ENCODE peak calls at places on chromosomes 5 and 9, in four cellular contexts. P is HepG2, M is kidney epithelial cell, H is HCT116. Q is an unnamed sample.
A peak's percentile ranks its signal among the peaks of the same experiment; 100 is the strongest.

GRCh38 chr9:105673850-105674387 is 11.7 kb downstream of the TAL2 start:
- DNase-seq in M (no peak), H (no peak), P (no peak), Q (no peak)

GRCh38 chr5:128290152-128290858 is 206.7 kb downstream of the SLC12A2 start:
- DNase-seq in M (peak; percentile 61), H (no peak), P (no peak), Q (peak; percentile 76)

GRCh38 chr9:129175515-129175824 is 2.6 kb downstream of the IER5L start:
- DNase-seq in P (no peak), M (no peak), H (peak; percentile 12), Q (no peak)

GRCh38 chr5:131530706-131531331 is 104.2 kb downstream of the RAPGEF6 start:
- DNase-seq in H (no peak), M (no peak), P (no peak), Q (no peak)

GRCh38 chr9:114371986-114372917 is 15.5 kb downstream of the AKNA start:
- DNase-seq in M (peak; percentile 74), H (no peak), P (no peak), Q (peak; percentile 52)

GRCh38 chr5:145829708-145830361 is 5.3 kb downstream of the PRELID2 start:
- DNase-seq in P (peak; percentile 31), H (no peak), M (no peak), Q (no peak)

GRCh38 chr9:109652112-109652511 is 127.9 kb upstream of the PALM2AKAP2 start:
- DNase-seq in M (no peak), P (no peak), H (no peak), Q (no peak)

GRCh38 chr5:13591621-13592020 is 352.9 kb downstream of the DNAH5 start:
- DNase-seq in P (no peak), H (no peak), M (peak; percentile 48), Q (peak; percentile 52)

GRCh38 chr9:18072967-18073366 is 401.0 kb upstream of the ADAMTSL1 start:
- DNase-seq in M (no peak), P (no peak), H (no peak), Q (no peak)

GRCh38 chr9:135001526-135001925 is 83.8 kb upstream of the FCN1 start:
- DNase-seq in M (no peak), P (no peak), H (no peak), Q (no peak)
- TF ChIP-seq CTCF in M (no peak), P (no peak), H (no peak), Q (no peak)

GRCh38 chr5:159100022-159100927 is 559 bp upstream of the EBF1 start:
- DNase-seq in M (peak; percentile 55), H (peak; percentile 7), P (no peak), Q (no peak)
- H3K4me3 ChIP-seq in M (peak overlapping the region; percentile 49), H (no peak overlapping the region), P (no peak overlapping the region), Q (peak overlapping the region; percentile 40)

DNA sequence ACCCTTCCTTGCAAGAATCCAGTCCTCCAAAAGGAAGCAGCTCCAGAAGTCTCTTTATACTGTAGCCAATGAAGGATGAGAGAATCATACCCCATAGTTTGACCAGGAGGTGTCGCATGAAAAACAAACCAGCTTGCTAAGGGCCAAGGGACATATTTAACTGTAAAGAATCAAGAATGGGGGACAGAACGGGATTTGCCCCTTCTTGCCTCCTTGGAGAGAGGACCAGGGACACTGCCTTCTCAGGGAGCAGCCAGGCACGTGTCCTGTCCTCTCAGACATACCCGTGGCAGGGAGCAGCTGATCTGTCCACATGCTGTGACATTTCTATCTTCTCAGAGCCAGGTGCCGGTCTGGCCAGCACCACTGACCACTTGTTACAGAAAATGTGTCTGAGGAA is 11.7 kb downstream of the PRUNE2 start:
- DNase-seq in P (no peak), H (no peak), M (no peak), Q (no peak)
- TF ChIP-seq CTCF in P (no peak), H (peak; percentile 28), M (no peak), Q (peak; percentile 28)

GRCh38 chr5:7396169-7397004 is 449 bp downstream of the ADCY2 start:
- DNase-seq in P (no peak), M (no peak), H (no peak), Q (no peak)

GRCh38 chr5:7394889-7395431 is 978 bp upstream of the ADCY2 start:
- DNase-seq in H (no peak), P (no peak), M (no peak), Q (no peak)

GRCh38 chr5:7397005-7397546 is 1.1 kb downstream of the ADCY2 start:
- DNase-seq in M (no peak), H (no peak), P (no peak), Q (no peak)

GRCh38 chr5:7393921-7394799 is 1.8 kb upstream of the ADCY2 start:
- DNase-seq in P (no peak), M (no peak), H (no peak), Q (no peak)

GRCh38 chr5:7395432-7396168 is at the start of gene ADCY2:
- DNase-seq in M (no peak), P (no peak), H (no peak), Q (no peak)
- H3K4me3 ChIP-seq in M (peak within 1 kb of the TSS; percentile 11), P (no peak within 1 kb of the TSS), H (no peak within 1 kb of the TSS), Q (peak within 1 kb of the TSS; percentile 6)

GRCh38 chr5:171367424-171368370 is 20.0 kb upstream of the NPM1 start:
- DNase-seq in H (no peak), P (no peak), M (peak; percentile 88), Q (peak; percentile 88)

GRCh38 chr5:171366645-171367044 is 21.0 kb upstream of the NPM1 start:
- DNase-seq in P (no peak), M (no peak), H (no peak), Q (no peak)

GRCh38 chr5:171363846-171364245 is 23.8 kb upstream of the NPM1 start:
- DNase-seq in P (no peak), H (no peak), M (no peak), Q (no peak)

GRCh38 chr5:171369056-171369455 is 18.6 kb upstream of the NPM1 start:
- DNase-seq in M (no peak), H (no peak), P (no peak), Q (no peak)

GRCh38 chr5:171365351-171365750 is 22.3 kb upstream of the NPM1 start:
- DNase-seq in P (peak; percentile 15), H (no peak), M (no peak), Q (no peak)
- TF ChIP-seq CTCF in P (no peak), H (peak; percentile 81), M (peak; percentile 44), Q (peak; percentile 51)

GRCh38 chr5:116361171-116361967 is 213.3 kb downstream of the SEMA6A start:
- DNase-seq in M (no peak), P (no peak), H (no peak), Q (no peak)

GRCh38 chr5:116360008-116360853 is 214.4 kb downstream of the SEMA6A start:
- DNase-seq in P (no peak), M (no peak), H (no peak), Q (no peak)

GRCh38 chr5:116361979-116362577 is 212.5 kb downstream of the SEMA6A start:
- DNase-seq in H (no peak), P (no peak), M (no peak), Q (no peak)

GRCh38 chr5:116365006-116365496 is 209.6 kb downstream of the SEMA6A start:
- DNase-seq in M (no peak), P (no peak), H (no peak), Q (no peak)

DNA sequence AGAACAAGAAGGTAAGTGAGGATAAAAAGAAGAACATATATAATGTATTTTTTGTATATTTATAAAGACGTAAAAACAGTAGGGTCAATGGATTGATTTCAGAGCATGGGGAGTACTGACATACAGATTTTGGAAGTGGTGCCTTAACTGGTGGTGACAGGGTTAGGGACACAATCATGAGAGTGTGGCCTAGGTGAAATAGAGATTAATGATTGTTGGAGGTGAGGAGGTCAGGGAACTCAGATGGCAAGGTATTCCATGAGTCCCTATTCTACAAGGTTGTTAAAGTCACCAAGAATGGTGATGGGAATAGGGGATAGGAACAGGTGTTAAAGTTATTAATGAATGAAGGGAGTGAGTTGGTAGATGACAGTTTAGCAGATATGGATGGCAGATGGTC is 210.8 kb downstream of the SEMA6A start:
- DNase-seq in P (no peak), M (no peak), H (no peak), Q (no peak)
- H3K4me3 ChIP-seq in P (no peak overlapping the region), M (no peak overlapping the region), H (no peak overlapping the region), Q (no peak overlapping the region)

DNA sequence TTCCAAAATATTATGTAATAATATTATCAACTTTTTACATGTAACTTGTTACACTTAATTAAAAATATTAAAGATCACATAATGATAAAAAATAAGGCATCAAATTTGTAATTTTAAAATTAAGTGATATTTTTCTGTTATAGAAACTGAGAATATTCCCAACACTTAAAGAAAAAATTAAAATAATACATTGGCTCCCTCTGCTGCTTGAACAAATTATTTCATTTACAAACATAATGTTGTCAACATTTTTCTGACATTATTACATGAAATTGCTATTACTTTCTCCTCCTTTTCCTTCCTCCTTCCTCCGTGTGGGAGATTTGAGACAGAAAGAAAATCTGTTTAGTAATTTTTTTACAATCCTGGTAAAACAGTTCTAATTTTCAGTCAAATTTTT is 42.3 kb downstream of the RNF180 start:
- DNase-seq in H (no peak), M (no peak), P (peak; percentile 8), Q (no peak)
- TF ChIP-seq CTCF in H (peak; percentile 33), M (no peak), P (no peak), Q (peak; percentile 32)

DNA sequence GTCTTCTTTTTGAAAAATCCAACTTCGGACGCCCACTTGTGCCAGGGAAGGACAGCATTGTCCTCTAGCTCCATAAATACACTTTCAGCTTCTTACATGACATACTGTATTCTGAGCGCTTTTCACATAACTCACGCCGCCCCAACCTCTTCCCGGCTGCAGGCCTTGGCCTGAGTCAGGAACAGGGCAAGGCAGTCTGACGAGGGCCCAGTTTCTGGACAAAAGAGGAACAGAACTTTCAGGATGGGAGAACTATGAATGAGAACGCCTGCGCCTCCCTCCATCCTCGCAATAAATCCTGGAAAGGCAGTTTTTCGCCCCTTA is 645 bp downstream of the DCTN4 start:
- DNase-seq in P (no peak), H (no peak), M (no peak), Q (no peak)
- H3K4me3 ChIP-seq in P (peak overlapping the region; percentile 93), H (peak overlapping the region; percentile 95), M (peak overlapping the region; percentile 77), Q (peak overlapping the region; percentile 72)

DNA sequence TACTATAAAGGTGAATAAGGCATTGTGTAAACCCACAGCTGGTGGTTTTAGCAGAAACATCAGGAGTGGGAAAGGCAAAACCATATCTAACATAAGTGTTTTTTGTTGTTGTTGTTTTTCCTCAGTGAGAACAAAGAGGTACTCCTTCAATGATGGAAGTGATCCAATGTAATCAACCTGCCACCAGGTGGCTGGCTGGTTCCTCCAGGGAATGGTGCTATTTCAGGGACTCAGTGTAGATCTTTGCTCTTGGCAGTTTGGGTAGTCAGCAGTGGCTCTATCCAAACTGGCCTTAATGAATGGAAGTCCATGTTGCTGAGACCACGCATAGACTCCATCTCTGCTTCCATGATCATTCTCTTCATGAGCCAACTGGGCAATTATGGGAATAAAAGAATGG is 10.8 kb downstream of the DMRTA1 start:
- DNase-seq in M (no peak), P (no peak), H (no peak), Q (no peak)
- TF ChIP-seq CTCF in M (no peak), P (no peak), H (peak; percentile 24), Q (peak; percentile 25)